ENCODE peak calls at places on chromosomes 16 and 17, in six cellular contexts. One of them, this sample, is unnamed.

GRCh38 chr17:27546624-27547300 is 84.2 kb upstream of the LGALS9 start:
- DNase-seq in NCI-H345: no peak
- DNase-seq in ureter: no peak
- DNase-seq in activated naive CD4-positive, alpha-beta T cell treated with anti-CD3 and anti-CD28 coated beads, Interleukin-2, amount 50 U/mL, for 16 hours: no peak
- DNase-seq in Kasumi-1: no peak
- DNase-seq in RCC 7860: no peak
- DNase-seq in this sample: no peak

GRCh38 chr16:15510992-15511391 is 76.6 kb downstream of the BMERB1 start:
- DNase-seq in NCI-H345: no peak
- DNase-seq in ureter: no peak
- DNase-seq in activated naive CD4-positive, alpha-beta T cell treated with anti-CD3 and anti-CD28 coated beads, Interleukin-2, amount 50 U/mL, for 16 hours: no peak
- DNase-seq in Kasumi-1: no peak
- DNase-seq in RCC 7860: peak
- DNase-seq in this sample: no peak

GRCh38 chr16:72876221-72876620 is 171.7 kb downstream of the ZFHX3 start:
- DNase-seq in NCI-H345: no peak
- DNase-seq in ureter: peak
- DNase-seq in activated naive CD4-positive, alpha-beta T cell treated with anti-CD3 and anti-CD28 coated beads, Interleukin-2, amount 50 U/mL, for 16 hours: no peak
- DNase-seq in Kasumi-1: peak
- DNase-seq in RCC 7860: peak
- DNase-seq in this sample: no peak

GRCh38 chr17:11031787-11032186 is 193.9 kb upstream of the PIRT start:
- DNase-seq in NCI-H345: no peak
- DNase-seq in ureter: no peak
- DNase-seq in activated naive CD4-positive, alpha-beta T cell treated with anti-CD3 and anti-CD28 coated beads, Interleukin-2, amount 50 U/mL, for 16 hours: no peak
- DNase-seq in Kasumi-1: no peak
- DNase-seq in RCC 7860: no peak
- DNase-seq in this sample: no peak

GRCh38 chr17:78387982-78388941 is 9.8 kb downstream of the PGS1 start:
- DNase-seq in NCI-H345: no peak
- DNase-seq in ureter: no peak
- DNase-seq in activated naive CD4-positive, alpha-beta T cell treated with anti-CD3 and anti-CD28 coated beads, Interleukin-2, amount 50 U/mL, for 16 hours: no peak
- DNase-seq in Kasumi-1: peak
- DNase-seq in RCC 7860: no peak
- DNase-seq in this sample: peak

GRCh38 chr17:45241315-45242011 is 19.8 kb downstream of the FMNL1 start:
- DNase-seq in NCI-H345: peak
- DNase-seq in ureter: no peak
- DNase-seq in activated naive CD4-positive, alpha-beta T cell treated with anti-CD3 and anti-CD28 coated beads, Interleukin-2, amount 50 U/mL, for 16 hours: no peak
- DNase-seq in Kasumi-1: no peak
- DNase-seq in RCC 7860: no peak
- DNase-seq in this sample: peak

GRCh38 chr16:61780161-61780560 is 256.1 kb downstream of the CDH8 start:
- DNase-seq in NCI-H345: no peak
- DNase-seq in ureter: no peak
- DNase-seq in activated naive CD4-positive, alpha-beta T cell treated with anti-CD3 and anti-CD28 coated beads, Interleukin-2, amount 50 U/mL, for 16 hours: no peak
- DNase-seq in Kasumi-1: no peak
- DNase-seq in RCC 7860: no peak
- DNase-seq in this sample: no peak

GRCh38 chr16:75292691-75293090 is 41.3 kb upstream of the BCAR1 start:
- DNase-seq in NCI-H345: no peak
- DNase-seq in ureter: no peak
- DNase-seq in activated naive CD4-positive, alpha-beta T cell treated with anti-CD3 and anti-CD28 coated beads, Interleukin-2, amount 50 U/mL, for 16 hours: no peak
- DNase-seq in Kasumi-1: no peak
- DNase-seq in RCC 7860: no peak
- DNase-seq in this sample: no peak

GRCh38 chr17:73103661-73104335 is 11.3 kb upstream of the SLC39A11 start:
- DNase-seq in NCI-H345: no peak
- DNase-seq in ureter: no peak
- DNase-seq in activated naive CD4-positive, alpha-beta T cell treated with anti-CD3 and anti-CD28 coated beads, Interleukin-2, amount 50 U/mL, for 16 hours: no peak
- DNase-seq in Kasumi-1: no peak
- DNase-seq in RCC 7860: no peak
- DNase-seq in this sample: no peak

GRCh38 chr16:17470002-17470870 is 524 bp downstream of the XYLT1 start:
- DNase-seq in NCI-H345: peak
- DNase-seq in ureter: no peak
- DNase-seq in activated naive CD4-positive, alpha-beta T cell treated with anti-CD3 and anti-CD28 coated beads, Interleukin-2, amount 50 U/mL, for 16 hours: peak
- DNase-seq in Kasumi-1: no peak
- DNase-seq in RCC 7860: no peak
- DNase-seq in this sample: no peak

GRCh38 chr16:25027281-25027680 is 12.1 kb upstream of the ARHGAP17 start:
- DNase-seq in NCI-H345: no peak
- DNase-seq in ureter: no peak
- DNase-seq in activated naive CD4-positive, alpha-beta T cell treated with anti-CD3 and anti-CD28 coated beads, Interleukin-2, amount 50 U/mL, for 16 hours: no peak
- DNase-seq in Kasumi-1: no peak
- DNase-seq in RCC 7860: no peak
- DNase-seq in this sample: no peak

GRCh38 chr17:47254403-47254943 is 846 bp downstream of the ITGB3 start:
- DNase-seq in NCI-H345: no peak
- DNase-seq in ureter: no peak
- DNase-seq in activated naive CD4-positive, alpha-beta T cell treated with anti-CD3 and anti-CD28 coated beads, Interleukin-2, amount 50 U/mL, for 16 hours: no peak
- DNase-seq in Kasumi-1: no peak
- DNase-seq in RCC 7860: no peak
- DNase-seq in this sample: no peak